ENCODE peak calls at places on chromosomes 5 and 9, in four cellular contexts. One of them, this sample, is unnamed.

GRCh38 chr5:8884029-8884428 is 661.8 kb downstream of the SEMA5A start:
- DNase-seq in CD8-positive, alpha-beta T cell: no peak
- DNase-seq in GM13976: no peak
- DNase-seq in endothelial cell: no peak
- DNase-seq in this sample: no peak

GRCh38 chr5:89343666-89344065 is 460.7 kb upstream of the MEF2C start:
- DNase-seq in CD8-positive, alpha-beta T cell: no peak
- DNase-seq in GM13976: no peak
- DNase-seq in endothelial cell: no peak
- DNase-seq in this sample: peak

GRCh38 chr9:117487555-117488175 is 72.8 kb upstream of the ASTN2 start:
- DNase-seq in CD8-positive, alpha-beta T cell: no peak
- DNase-seq in GM13976: peak
- DNase-seq in endothelial cell: peak
- DNase-seq in this sample: peak

GRCh38 chr5:31511305-31511704 is 20.6 kb downstream of the DROSHA start:
- DNase-seq in CD8-positive, alpha-beta T cell: no peak
- DNase-seq in GM13976: no peak
- DNase-seq in endothelial cell: no peak
- DNase-seq in this sample: no peak

GRCh38 chr5:40477856-40478546 is 201.7 kb upstream of the PTGER4 start:
- DNase-seq in CD8-positive, alpha-beta T cell: no peak
- DNase-seq in GM13976: no peak
- DNase-seq in endothelial cell: no peak
- DNase-seq in this sample: no peak

GRCh38 chr5:133247145-133247709 is 195.4 kb downstream of the HSPA4 start:
- DNase-seq in CD8-positive, alpha-beta T cell: no peak
- DNase-seq in GM13976: no peak
- DNase-seq in endothelial cell: no peak
- DNase-seq in this sample: no peak

GRCh38 chr9:15250013-15250412 is 57.0 kb downstream of the TTC39B start:
- DNase-seq in CD8-positive, alpha-beta T cell: no peak
- DNase-seq in GM13976: no peak
- DNase-seq in endothelial cell: no peak
- DNase-seq in this sample: no peak

GRCh38 chr9:137745541-137745991 is 126.8 kb downstream of the EHMT1 start:
- DNase-seq in CD8-positive, alpha-beta T cell: no peak
- DNase-seq in GM13976: peak
- DNase-seq in endothelial cell: no peak
- DNase-seq in this sample: peak

GRCh38 chr9:33742519-33742918 is 52.8 kb upstream of the PRSS3 start:
- DNase-seq in CD8-positive, alpha-beta T cell: no peak
- DNase-seq in GM13976: no peak
- DNase-seq in endothelial cell: no peak
- DNase-seq in this sample: no peak

GRCh38 chr5:118794281-118794680 is 194.1 kb downstream of the DTWD2 start:
- DNase-seq in CD8-positive, alpha-beta T cell: no peak
- DNase-seq in GM13976: no peak
- DNase-seq in endothelial cell: no peak
- DNase-seq in this sample: no peak
- TF ChIP-seq CTCF in CD8-positive, alpha-beta T cell: no peak
- TF ChIP-seq CTCF in GM13976: no peak
- TF ChIP-seq CTCF in endothelial cell: no peak
- TF ChIP-seq CTCF in this sample: no peak

DNA sequence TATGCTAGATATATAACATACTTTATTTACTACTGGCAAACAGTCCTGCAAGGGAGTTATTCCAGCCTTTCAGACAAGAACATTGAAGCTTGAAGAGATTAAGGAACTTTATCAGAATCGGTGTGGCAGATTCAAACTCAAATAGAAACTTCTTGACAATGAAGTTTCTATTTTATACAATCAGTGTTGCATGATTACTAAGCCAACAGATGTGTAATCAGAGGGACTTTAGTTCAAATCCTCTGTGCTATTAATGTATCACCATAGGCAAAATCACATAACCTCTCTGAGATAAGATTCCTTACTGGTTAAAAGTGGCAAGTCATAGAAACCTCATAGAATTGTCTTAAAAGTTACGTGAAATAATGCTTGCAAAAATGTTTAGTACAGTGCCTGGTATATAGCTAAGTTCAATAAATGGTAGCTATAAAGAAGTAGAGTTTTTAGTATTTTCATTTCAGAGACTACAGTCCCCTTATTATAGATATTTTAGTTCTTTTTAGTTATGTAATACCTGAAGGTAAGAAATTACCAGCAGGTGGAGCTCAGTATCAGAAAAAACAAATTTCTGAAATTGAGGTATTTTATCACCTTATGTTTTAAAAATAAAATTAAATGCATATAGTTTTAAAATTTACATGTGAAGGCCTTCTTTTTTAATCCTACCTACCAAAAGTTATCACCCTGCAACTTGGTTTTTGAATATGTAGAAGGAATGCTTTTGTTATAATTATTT is 172.1 kb downstream of the FER start:
- DNase-seq in CD8-positive, alpha-beta T cell: no peak
- DNase-seq in GM13976: peak
- DNase-seq in endothelial cell: no peak
- DNase-seq in this sample: peak
- TF ChIP-seq CTCF in CD8-positive, alpha-beta T cell: no peak
- TF ChIP-seq CTCF in GM13976: no peak
- TF ChIP-seq CTCF in endothelial cell: no peak
- TF ChIP-seq CTCF in this sample: peak

DNA sequence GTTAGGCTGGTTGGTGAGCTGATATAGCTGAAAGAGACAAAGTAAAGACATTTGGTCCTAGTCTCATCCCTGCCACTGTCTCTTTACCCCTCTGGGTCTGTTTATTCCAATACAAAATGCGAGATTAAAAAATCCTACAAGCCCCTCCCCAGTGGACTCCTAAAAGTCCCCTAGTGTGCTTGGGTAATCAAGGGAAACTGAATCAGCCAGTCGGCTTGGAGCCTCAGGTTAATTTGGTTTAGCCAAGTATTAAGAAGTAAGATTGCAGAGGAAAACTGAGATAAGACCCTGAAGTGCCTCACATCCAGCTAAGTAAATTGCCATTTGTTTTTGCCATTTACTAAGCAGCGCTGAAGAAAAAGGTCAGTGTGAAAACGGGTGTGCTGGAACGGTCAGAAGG is 10.4 kb downstream of the NIM1K start:
- DNase-seq in CD8-positive, alpha-beta T cell: no peak
- DNase-seq in GM13976: no peak
- DNase-seq in endothelial cell: no peak
- DNase-seq in this sample: no peak
- TF ChIP-seq CTCF in CD8-positive, alpha-beta T cell: no peak
- TF ChIP-seq CTCF in GM13976: no peak
- TF ChIP-seq CTCF in endothelial cell: no peak
- TF ChIP-seq CTCF in this sample: no peak

GRCh38 chr9:97698865-97699264 is 1.7 kb upstream of the XPA start:
- DNase-seq in CD8-positive, alpha-beta T cell: no peak
- DNase-seq in GM13976: no peak
- DNase-seq in endothelial cell: no peak
- DNase-seq in this sample: no peak

GRCh38 chr9:97695390-97695789 is 1.8 kb downstream of the XPA start:
- DNase-seq in CD8-positive, alpha-beta T cell: no peak
- DNase-seq in GM13976: no peak
- DNase-seq in endothelial cell: no peak
- DNase-seq in this sample: no peak

GRCh38 chr9:97696025-97696822 is 916 bp downstream of the XPA start:
- DNase-seq in CD8-positive, alpha-beta T cell: no peak
- DNase-seq in GM13976: no peak
- DNase-seq in endothelial cell: no peak
- DNase-seq in this sample: no peak

GRCh38 chr9:97697837-97698236 is 697 bp upstream of the XPA start:
- DNase-seq in CD8-positive, alpha-beta T cell: no peak
- DNase-seq in GM13976: no peak
- DNase-seq in endothelial cell: no peak
- DNase-seq in this sample: no peak

DNA sequence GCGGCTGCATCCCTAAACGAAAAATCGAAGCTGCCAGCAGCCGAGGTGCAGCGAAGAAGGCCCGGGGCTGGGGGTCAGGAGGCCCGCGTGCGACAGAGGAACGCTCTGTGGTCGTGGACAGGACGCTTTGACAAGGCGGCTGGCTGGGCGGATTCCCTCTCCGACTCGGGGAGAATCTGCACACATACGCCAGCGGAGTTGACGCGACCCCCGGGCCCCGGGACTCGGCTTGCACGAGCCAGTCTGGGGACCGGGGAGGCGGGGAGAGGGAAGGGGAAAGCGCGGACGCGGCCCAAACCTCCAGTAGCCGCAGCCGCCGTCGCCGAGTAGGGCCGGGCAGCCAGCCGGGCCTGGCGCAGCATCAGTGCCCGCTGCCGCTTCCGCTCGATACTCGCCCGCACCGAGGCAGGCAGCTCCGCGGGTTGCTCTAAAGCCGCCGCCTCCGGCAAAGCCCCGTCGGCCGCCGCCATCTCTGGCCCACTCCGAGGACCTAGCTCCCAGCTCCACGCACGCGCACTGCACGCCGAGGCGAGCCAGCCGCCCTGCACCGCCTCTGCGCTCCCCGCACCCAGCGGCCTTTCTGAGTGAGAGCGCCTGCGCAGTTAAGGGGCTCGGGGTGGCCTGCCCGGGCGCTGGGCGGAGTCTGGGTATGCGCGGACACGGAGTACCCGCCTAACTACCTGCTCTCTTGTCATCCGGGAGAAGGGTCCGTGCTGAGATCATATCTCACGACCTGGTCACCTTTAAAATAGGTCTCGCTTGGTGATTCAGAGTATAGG is at the start of gene XPA:
- DNase-seq in CD8-positive, alpha-beta T cell: peak
- DNase-seq in GM13976: peak
- DNase-seq in endothelial cell: peak
- DNase-seq in this sample: peak
- TF ChIP-seq CTCF in CD8-positive, alpha-beta T cell: no peak
- TF ChIP-seq CTCF in GM13976: no peak
- TF ChIP-seq CTCF in endothelial cell: no peak
- TF ChIP-seq CTCF in this sample: no peak